ENCODE peak calls at places on chromosomes 6 and 20, in ten cellular contexts. S is HCT116, I is psoas muscle, U is NT2/D1, X is NCI-H2081, M is SIG-M5, D is HEK293T, K is nucleus accumbens, T is amygdala, F is head of caudate nucleus. R is an unnamed sample.

GRCh38 chr6:122869437-122870024 is 80.5 kb downstream of the SMPDL3A start:
- DNase-seq in K (no peak), T (no peak), X (peak), U (no peak), D (peak), S (peak), M (no peak), I (no peak), F (peak), R (no peak)

GRCh38 chr6:148291876-148292275 is 50.8 kb upstream of the SASH1 start:
- DNase-seq in X (no peak), U (no peak), K (no peak), I (no peak), T (no peak), M (no peak), F (no peak), S (no peak), D (no peak), R (no peak)

GRCh38 chr20:6104493-6105188 is 18.2 kb downstream of the FERMT1 start:
- DNase-seq in I (peak), K (peak), M (no peak), F (no peak), D (no peak), S (no peak), U (no peak), T (no peak), X (no peak), R (no peak)

GRCh38 chr6:193773-194310 is 98.4 kb upstream of the DUSP22 start:
- DNase-seq in U (no peak), T (no peak), D (no peak), S (no peak), K (no peak), M (no peak), F (no peak), I (no peak), X (no peak), R (no peak)

GRCh38 chr20:5181955-5182354 is 55.1 kb downstream of the CDS2 start:
- DNase-seq in S (no peak), F (no peak), X (no peak), T (no peak), U (no peak), M (no peak), D (no peak), K (no peak), I (no peak), R (no peak)

GRCh38 chr6:121620002-121620740 is 184.7 kb downstream of the GJA1 start:
- DNase-seq in S (no peak), X (no peak), M (no peak), U (peak), F (no peak), D (no peak), K (no peak), I (no peak), T (no peak), R (no peak)

GRCh38 chr20:31551163-31551562 is 36.9 kb downstream of the HM13 start:
- DNase-seq in K (no peak), D (no peak), S (no peak), T (no peak), X (no peak), U (no peak), M (no peak), F (no peak), I (no peak), R (no peak)

GRCh38 chr6:35352735-35353134 is 10.4 kb downstream of the PPARD start:
- DNase-seq in I (no peak), U (no peak), T (no peak), F (no peak), K (no peak), S (no peak), M (no peak), D (no peak), X (no peak), R (no peak)

GRCh38 chr6:116996842-116997241 is 119.8 kb downstream of the RFX6 start:
- DNase-seq in M (no peak), K (no peak), U (no peak), T (no peak), D (no peak), S (no peak), I (no peak), F (no peak), X (no peak), R (no peak)

GRCh38 chr20:19283503-19283902 is 71.1 kb downstream of the SLC24A3 start:
- DNase-seq in K (no peak), S (no peak), X (no peak), I (no peak), F (no peak), U (no peak), M (no peak), T (no peak), D (no peak), R (no peak)

GRCh38 chr6:117600008-117600743 is 2.1 kb downstream of the GOPC start:
- DNase-seq in K (no peak), D (no peak), M (no peak), T (no peak), U (no peak), S (no peak), X (peak), F (no peak), I (no peak), R (no peak)

GRCh38 chr6:32627249-32627648 is 10.0 kb upstream of the HLA-DQA1 start:
- DNase-seq in K (no peak), D (no peak), F (no peak), S (no peak), I (no peak), U (no peak), X (no peak), M (no peak), T (no peak), R (no peak)

GRCh38 chr20:46334423-46334978 is 26.2 kb upstream of the CDH22 start:
- DNase-seq in S (no peak), I (no peak), M (no peak), T (no peak), X (peak), K (no peak), F (no peak), U (no peak), D (no peak), R (no peak)

GRCh38 chr6:140811642-140812041 is 1321.1 kb upstream of the GJE1 start:
- DNase-seq in I (no peak), S (no peak), D (no peak), F (no peak), U (no peak), M (no peak), T (no peak), X (no peak), K (no peak), R (no peak)

GRCh38 chr20:21677781-21678180 is 27.7 kb upstream of the PAX1 start:
- DNase-seq in S (no peak), I (no peak), F (no peak), U (no peak), D (no peak), X (no peak), T (no peak), M (no peak), K (no peak), R (no peak)

GRCh38 chr6:69768664-69769063 is 28.1 kb downstream of the LMBRD1 start:
- DNase-seq in M (no peak), I (no peak), X (no peak), S (no peak), F (no peak), D (no peak), K (no peak), T (no peak), U (no peak), R (no peak)

GRCh38 chr6:166162599-166163342 is 4.9 kb downstream of the TBXT start:
- DNase-seq in K (no peak), F (no peak), T (no peak), D (no peak), I (no peak), M (no peak), S (no peak), X (no peak), U (no peak), R (no peak)

GRCh38 chr6:120826253-120826652 is 508.0 kb downstream of the TBC1D32 start:
- DNase-seq in I (no peak), D (peak), F (no peak), X (peak), U (peak), S (peak), K (no peak), M (no peak), T (no peak), R (no peak)

GRCh38 chr20:44973053-44973452 is 6.7 kb downstream of the STK4 start:
- DNase-seq in X (no peak), I (no peak), T (no peak), F (no peak), D (no peak), S (no peak), M (no peak), U (no peak), K (no peak), R (no peak)

GRCh38 chr20:5945963-5946362 is 4.4 kb downstream of the TRMT6 start:
- DNase-seq in I (no peak), T (no peak), U (no peak), F (no peak), S (no peak), K (no peak), M (no peak), D (no peak), X (no peak), R (no peak)

GRCh38 chr6:149137594-149137993 is 179.9 kb upstream of the TAB2 start:
- DNase-seq in T (no peak), X (no peak), K (no peak), I (no peak), U (no peak), F (no peak), D (no peak), S (no peak), M (no peak), R (no peak)

GRCh38 chr6:122372647-122373046 is 26.8 kb upstream of the HSF2 start:
- DNase-seq in F (no peak), I (no peak), D (peak), M (no peak), K (no peak), X (peak), T (no peak), S (no peak), U (no peak), R (no peak)

GRCh38 chr6:13468839-13469238 is 18.6 kb downstream of the GFOD1 start:
- DNase-seq in D (no peak), U (no peak), S (no peak), K (no peak), I (no peak), F (no peak), T (no peak), M (no peak), X (no peak), R (no peak)

GRCh38 chr20:20887593-20888272 is 175.3 kb upstream of the RALGAPA2 start:
- DNase-seq in F (no peak), T (no peak), K (no peak), X (peak), U (no peak), D (no peak), I (no peak), M (no peak), S (no peak), R (no peak)

GRCh38 chr20:63232235-63233060 is 3.3 kb upstream of the BIRC7 start:
- DNase-seq in D (no peak), K (no peak), M (no peak), X (no peak), T (no peak), U (no peak), S (peak), F (no peak), I (no peak), R (no peak)

GRCh38 chr6:168495133-168495532 is 54.1 kb downstream of the SMOC2 start:
- DNase-seq in T (no peak), F (no peak), M (no peak), X (no peak), U (no peak), S (no peak), K (no peak), I (no peak), D (no peak), R (no peak)